ENCODE peak calls at places on chromosomes 16 and 17, in seven cellular contexts. P is GM12878, F is SK-N-SH, L is HCT116, E is K562, O is H1, C is HepG2. S is an unnamed sample.

GRCh38 chr16:81996664-81997529 is 14.4 kb downstream of the SDR42E1 start:
- DNase-seq in L (peak; percentile 60), F (no peak), O (no peak), P (no peak), E (peak; percentile 41), C (peak; percentile 52), S (peak; percentile 26)

GRCh38 chr16:82699711-82700495 is 73.1 kb downstream of the CDH13 start:
- DNase-seq in F (no peak), C (no peak), L (no peak), O (no peak), P (no peak), E (no peak), S (no peak)

GRCh38 chr16:19717319-19717718 is 708 bp downstream of the KNOP1 start:
- DNase-seq in E (peak; percentile 40), P (no peak), L (no peak), F (no peak), C (no peak), O (no peak), S (no peak)

GRCh38 chr17:82808921-82809905 is 30.6 kb downstream of the ZNF750 start:
- DNase-seq in E (no peak), C (no peak), O (no peak), F (no peak), P (no peak), L (no peak), S (no peak)

GRCh38 chr17:29107933-29108805 is 65.2 kb downstream of the PIPOX start:
- DNase-seq in C (peak; percentile 25), L (peak; percentile 22), F (peak; percentile 86), E (no peak), O (no peak), P (no peak), S (no peak)

GRCh38 chr17:68197091-68197996 is 50.5 kb upstream of the AMZ2 start:
- DNase-seq in F (peak; percentile 65), P (no peak), E (peak; percentile 17), C (no peak), O (no peak), L (no peak), S (peak; percentile 67)

GRCh38 chr16:67466581-67466980 is 14.4 kb downstream of the ATP6V0D1 start:
- DNase-seq in P (no peak), L (no peak), C (no peak), E (no peak), O (no peak), F (no peak), S (no peak)

GRCh38 chr16:81758376-81758775 is 20.7 kb upstream of the PLCG2 start:
- DNase-seq in C (peak; percentile 66), O (no peak), L (peak; percentile 27), E (no peak), F (no peak), P (no peak), S (peak; percentile 45)

GRCh38 chr16:61237804-61238485 is 798.3 kb downstream of the CDH8 start:
- DNase-seq in C (no peak), L (no peak), P (no peak), E (no peak), O (no peak), F (no peak), S (no peak)

GRCh38 chr16:68386628-68387027 is 61.7 kb downstream of the SMPD3 start:
- DNase-seq in C (no peak), F (peak; percentile 17), P (no peak), O (no peak), L (no peak), E (no peak), S (no peak)

GRCh38 chr16:76897816-76898215 is 293.2 kb upstream of the MON1B start:
- DNase-seq in P (no peak), F (no peak), E (no peak), C (no peak), O (no peak), L (no peak), S (no peak)

GRCh38 chr17:39700148-39700987 is 504 bp downstream of the ERBB2 start:
- DNase-seq in L (no peak), O (no peak), F (no peak), E (no peak), P (no peak), C (no peak), S (peak; percentile 39)

GRCh38 chr16:83954577-83955016 is 1.6 kb downstream of the OSGIN1 start:
- DNase-seq in O (no peak), E (no peak), L (peak; percentile 54), P (no peak), C (peak; percentile 85), F (no peak), S (no peak)

GRCh38 chr17:75832652-75833400 is 11.4 kb downstream of the UNC13D start:
- DNase-seq in E (no peak), F (no peak), O (no peak), P (no peak), C (no peak), L (no peak), S (no peak)

GRCh38 chr17:82683534-82683933 is 15.0 kb downstream of the RAB40B start:
- DNase-seq in E (no peak), P (no peak), F (no peak), C (no peak), O (no peak), L (no peak), S (no peak)

GRCh38 chr16:64133396-64133795 is 988.5 kb downstream of the CDH11 start:
- DNase-seq in F (no peak), L (no peak), O (no peak), C (no peak), E (no peak), P (no peak), S (no peak)

GRCh38 chr17:45147102-45147580 is 1.1 kb upstream of the HEXIM1 start:
- DNase-seq in F (peak; percentile 86), L (no peak), P (no peak), E (peak; percentile 77), O (no peak), C (no peak), S (no peak)

DNA sequence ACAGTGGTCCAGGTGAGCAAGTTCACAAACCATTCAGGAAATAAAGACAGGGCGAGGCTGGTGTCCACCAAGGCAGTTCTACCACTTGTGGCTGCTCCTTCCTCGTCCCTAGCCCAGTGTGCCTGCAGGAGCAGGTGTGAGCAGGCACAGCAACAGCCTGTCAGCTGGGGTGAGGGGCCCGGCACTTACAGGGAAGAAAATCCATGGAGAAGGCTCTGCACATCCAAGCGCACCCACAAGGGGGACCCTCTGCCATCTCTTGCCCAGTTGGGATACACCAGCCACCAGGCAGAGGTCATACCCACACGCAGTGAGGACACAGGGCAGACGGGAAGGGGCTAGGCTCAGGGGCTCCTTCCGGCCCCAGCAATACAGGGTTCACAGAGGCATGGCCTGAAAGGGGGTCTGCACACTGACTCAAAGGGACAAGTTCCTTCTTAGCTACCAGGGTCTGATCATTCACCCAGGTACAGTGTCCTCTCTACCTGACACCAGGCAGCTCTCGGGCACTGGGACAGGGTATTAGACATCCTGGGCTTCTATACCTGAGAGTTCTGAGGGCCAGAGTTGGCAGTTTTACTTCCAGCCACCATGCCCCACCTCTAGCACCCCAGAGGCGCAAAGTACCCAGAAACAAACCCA is 27.0 kb downstream of the CDIP1 start:
- DNase-seq in C (peak; percentile 60), O (no peak), L (no peak), F (peak; percentile 77), P (no peak), E (peak; percentile 46), S (peak; percentile 66)
- TF ChIP-seq JUND in C (no peak), O (no peak), L (no peak), F (no peak), P (no peak), E (no peak), S (no peak)

DNA sequence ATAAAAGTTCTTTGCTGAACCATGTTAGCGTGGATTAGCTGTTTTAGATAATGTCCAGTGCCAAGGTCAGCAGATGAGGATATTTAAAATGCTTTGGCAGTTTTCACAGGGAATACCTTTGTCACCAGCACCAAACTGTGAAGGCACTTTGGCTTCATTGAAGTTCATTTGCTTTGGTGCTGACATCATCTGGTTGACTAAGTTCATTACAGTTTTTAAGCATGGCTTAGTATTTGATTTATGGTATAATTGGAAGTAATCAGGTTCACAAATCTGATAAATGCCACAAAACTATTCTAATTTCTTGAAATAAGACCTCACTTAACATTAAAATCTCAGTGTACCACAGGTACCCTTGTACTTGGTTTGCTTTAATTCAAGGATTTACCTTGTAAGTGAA is 4.3 kb downstream of the GID4 start:
- DNase-seq in F (no peak), P (no peak), C (no peak), E (no peak), O (no peak), L (peak; percentile 12), S (peak; percentile 21)
- TF ChIP-seq JUND in F (no peak), P (no peak), C (no peak), E (no peak), O (no peak), L (no peak), S (no peak)

GRCh38 chr17:59668816-59669215 is 38.4 kb downstream of the PTRH2 start:
- DNase-seq in F (no peak), E (no peak), O (no peak), L (peak; percentile 49), C (no peak), P (no peak), S (no peak)

GRCh38 chr17:59669411-59669810 is 37.8 kb downstream of the PTRH2 start:
- DNase-seq in F (no peak), C (no peak), P (no peak), O (no peak), L (no peak), E (no peak), S (no peak)

GRCh38 chr17:59671386-59671785 is 35.8 kb downstream of the PTRH2 start:
- DNase-seq in P (no peak), F (no peak), L (no peak), C (no peak), E (no peak), O (no peak), S (no peak)

GRCh38 chr17:59669944-59670343 is 37.3 kb downstream of the PTRH2 start:
- DNase-seq in C (no peak), L (no peak), E (no peak), O (no peak), P (no peak), F (no peak), S (no peak)

GRCh38 chr17:59666235-59666634 is 41.0 kb downstream of the PTRH2 start:
- DNase-seq in F (no peak), L (no peak), C (no peak), O (no peak), E (no peak), P (no peak), S (no peak)
- TF ChIP-seq JUND in F (no peak), L (no peak), C (no peak), O (no peak), E (no peak), P (no peak), S (no peak)

DNA sequence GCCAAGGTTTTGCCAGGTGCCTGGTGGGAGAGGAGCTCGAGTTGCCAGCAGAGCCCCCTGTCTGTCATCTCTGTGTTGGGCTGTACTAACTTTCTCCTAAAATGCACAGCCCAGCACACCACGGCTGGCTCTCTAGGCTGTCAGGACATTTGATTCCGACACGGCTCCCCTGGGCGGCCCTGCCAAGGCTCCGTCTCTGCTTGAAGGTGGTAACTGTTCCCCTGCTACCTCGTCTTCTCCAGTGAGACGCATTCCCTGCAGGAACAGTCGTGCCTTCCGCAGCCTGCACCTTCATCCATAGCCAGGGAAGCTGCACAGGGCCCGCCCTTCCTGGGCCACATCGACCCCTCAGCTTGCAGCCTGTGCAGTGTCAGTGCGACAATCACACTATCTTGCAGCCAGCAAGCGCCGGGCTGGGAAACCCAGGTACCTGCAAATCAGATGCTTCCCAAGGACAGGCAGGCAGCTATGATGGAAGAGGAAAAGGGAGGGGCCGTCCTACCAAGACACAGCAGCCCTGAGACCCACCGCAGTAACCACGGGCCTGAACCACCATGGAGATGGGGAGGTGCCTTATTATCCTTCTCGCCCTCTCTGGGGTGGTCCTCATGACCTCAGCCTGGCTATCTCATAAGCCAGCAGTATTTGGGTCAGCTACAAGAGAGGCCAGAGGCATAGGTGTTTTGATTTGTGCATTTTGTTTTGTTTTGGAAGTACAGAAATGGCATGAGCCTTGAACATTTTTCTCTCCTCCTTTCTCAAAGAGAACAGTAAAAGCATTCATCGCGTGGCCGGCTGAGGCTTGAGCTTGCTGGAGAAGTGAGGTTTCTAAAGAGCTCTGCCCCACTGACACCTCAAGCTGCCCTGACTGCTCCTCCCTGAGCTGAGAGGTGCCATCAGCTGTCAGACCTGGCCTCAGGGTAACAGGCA is 361.7 kb upstream of the TNRC6C start:
- DNase-seq in L (no peak), E (no peak), F (no peak), P (no peak), C (no peak), O (no peak), S (no peak)
- TF ChIP-seq JUND in L (no peak), E (no peak), F (no peak), P (no peak), C (no peak), O (no peak), S (no peak)

S was measured in T47D.